ENCODE peak calls at places on chromosomes 6 and 20, in four cellular contexts. H is HCT116, K is sigmoid colon, R is K562. M is an unnamed sample.

GRCh38 chr6:79421707-79422484 is 115.3 kb downstream of the LCA5 start:
- DNase-seq in H (no peak), K (no peak), R (no peak), M (no peak)

GRCh38 chr6:22784611-22785010 is 215.2 kb downstream of the HDGFL1 start:
- DNase-seq in H (no peak), K (no peak), R (no peak), M (no peak)

GRCh38 chr6:117795234-117795633 is 111.8 kb upstream of the SLC35F1 start:
- DNase-seq in H (no peak), K (no peak), R (no peak), M (no peak)

GRCh38 chr20:24914388-24915241 is 34.5 kb upstream of the CST7 start:
- DNase-seq in H (no peak), K (no peak), R (no peak), M (no peak)

GRCh38 chr6:81105998-81106397 is 646.5 kb downstream of the TENT5A start:
- DNase-seq in H (no peak), K (no peak), R (no peak), M (no peak)

GRCh38 chr6:68895929-68896328 is 260.8 kb downstream of the ADGRB3 start:
- DNase-seq in H (no peak), K (no peak), R (no peak), M (no peak)

GRCh38 chr6:136788069-136788902 is 4.0 kb downstream of the MAP3K5 start:
- DNase-seq in H (no peak), K (no peak), R (no peak), M (no peak)

GRCh38 chr20:9200196-9200595 is 131.3 kb downstream of the PLCB4 start:
- DNase-seq in H (no peak), K (no peak), R (no peak), M (no peak)

GRCh38 chr6:43669922-43670622 is 17.5 kb downstream of the MRPS18A start:
- DNase-seq in H (no peak), K (no peak), R (peak), M (no peak)

GRCh38 chr6:160960839-160961238 is 30.7 kb upstream of the MAP3K4 start:
- DNase-seq in H (no peak), K (no peak), R (no peak), M (no peak)

GRCh38 chr6:148671085-148671484 is 75.7 kb upstream of the UST start:
- DNase-seq in H (no peak), K (no peak), R (no peak), M (no peak)

GRCh38 chr6:111184827-111185567 is 97.7 kb downstream of the SLC16A10 start:
- DNase-seq in H (no peak), K (no peak), R (no peak), M (no peak)

GRCh38 chr6:149840345-149841075 is 23.6 kb downstream of the LRP11 start:
- DNase-seq in H (peak), K (peak), R (peak), M (no peak)

GRCh38 chr6:13453771-13454251 is 33.6 kb downstream of the GFOD1 start:
- DNase-seq in H (peak), K (no peak), R (no peak), M (peak)
- TF ChIP-seq POLR2A in H (no peak), K (no peak), R (no peak), M (no peak)

GRCh38 chr20:1479831-1480595 is 11.2 kb downstream of the SIRPB2 start:
- DNase-seq in H (no peak), K (no peak), R (no peak), M (no peak)

GRCh38 chr20:1474817-1475603 is 8.4 kb upstream of the NSFL1C start:
- DNase-seq in H (no peak), K (no peak), R (no peak), M (no peak)

GRCh38 chr20:1478566-1478965 is 11.9 kb upstream of the NSFL1C start:
- DNase-seq in H (peak), K (no peak), R (no peak), M (peak)

GRCh38 chr20:1474325-1474724 is 7.7 kb upstream of the NSFL1C start:
- DNase-seq in H (no peak), K (no peak), R (no peak), M (no peak)

GRCh38 chr20:1477896-1478490 is 11.3 kb upstream of the NSFL1C start:
- DNase-seq in H (no peak), K (no peak), R (no peak), M (no peak)
- TF ChIP-seq POLR2A in H (no peak), K (no peak), R (no peak), M (no peak)

GRCh38 chr6:42316981-42317380 is 99.3 kb upstream of the MRPS10 start:
- DNase-seq in H (no peak), K (no peak), R (no peak), M (no peak)
- TF ChIP-seq POLR2A in H (no peak), K (no peak), R (no peak), M (no peak)

GRCh38 chr6:101341926-101342325 is 51.6 kb upstream of the GRIK2 start:
- DNase-seq in H (no peak), K (no peak), R (no peak), M (no peak)
- TF ChIP-seq POLR2A in H (no peak), K (no peak), R (no peak), M (no peak)

GRCh38 chr6:35727935-35728662 is 8.7 kb upstream of the ARMC12 start:
- DNase-seq in H (no peak), K (peak), R (peak), M (peak)
- TF ChIP-seq POLR2A in H (no peak), K (peak), R (peak), M (peak)

M was measured in H54.